ENCODE peak calls at places on chromosomes 5 and 9, in four cellular contexts. A, P, T and S are unnamed samples.

GRCh38 chr9:138119202-138120027 is 241.8 kb downstream of the CACNA1B start:
- DNase-seq in P (no peak), A (no peak), T (no peak), S (no peak)

GRCh38 chr9:29691145-29691544 is 2117.9 kb upstream of the C9orf72 start:
- DNase-seq in P (no peak), A (no peak), T (no peak), S (no peak)

GRCh38 chr5:143019614-143020515 is 249.7 kb downstream of the ARHGAP26 start:
- DNase-seq in P (no peak), A (no peak), T (no peak), S (no peak)

GRCh38 chr5:123803359-123803758 is 291.4 kb downstream of the CSNK1G3 start:
- DNase-seq in P (no peak), A (no peak), T (no peak), S (no peak)

GRCh38 chr5:140767444-140767843 is 18.5 kb upstream of the PCDHA1 start:
- DNase-seq in P (no peak), T (no peak), A (no peak), S (no peak)

GRCh38 chr5:157890825-157891587 is 32.1 kb upstream of the CLINT1 start:
- DNase-seq in T (no peak), P (no peak), A (no peak), S (no peak)

GRCh38 chr5:140564196-140565023 is at the start of the genes APBB3 and SLC35A4:
- DNase-seq in A (peak; percentile 98), P (peak; percentile 97), T (peak; percentile 97), S (peak; percentile 94)

GRCh38 chr5:81420039-81420667 is 26.2 kb upstream of the ACOT12 start:
- DNase-seq in A (no peak), T (no peak), P (no peak), S (no peak)

GRCh38 chr9:522190-522589 is 307.5 kb downstream of the DOCK8 start:
- DNase-seq in A (no peak), T (no peak), P (no peak), S (no peak)

GRCh38 chr5:137410234-137411010 is 88.7 kb downstream of the SPOCK1 start:
- DNase-seq in T (no peak), P (no peak), A (no peak), S (no peak)

GRCh38 chr5:150402901-150403342 is 9.8 kb downstream of the CD74 start:
- DNase-seq in P (no peak), A (no peak), T (no peak), S (no peak)

GRCh38 chr5:172145870-172146747 is 41.9 kb downstream of the STK10 start:
- DNase-seq in A (no peak), P (no peak), T (no peak), S (no peak)

GRCh38 chr5:53381-54174 is 38.4 kb upstream of the PLEKHG4B start:
- DNase-seq in P (peak; percentile 27), T (no peak), A (no peak), S (no peak)

GRCh38 chr9:113546566-113546965 is 83.0 kb downstream of the RGS3 start:
- DNase-seq in A (no peak), P (no peak), T (no peak), S (no peak)

GRCh38 chr9:130118841-130119520 is 53.2 kb upstream of the NCS1 start:
- DNase-seq in P (no peak), T (no peak), A (no peak), S (no peak)

GRCh38 chr9:7298123-7298522 is 501.5 kb downstream of the DMAC1 start:
- DNase-seq in T (no peak), P (no peak), A (no peak), S (no peak)

GRCh38 chr9:11713077-11713476 is 980.1 kb upstream of the TYRP1 start:
- DNase-seq in T (no peak), A (no peak), P (no peak), S (no peak)

GRCh38 chr9:82489579-82489915 is 501.0 kb downstream of the SPATA31D1 start:
- DNase-seq in T (no peak), P (no peak), A (no peak), S (no peak)

GRCh38 chr5:139342423-139342723 is 719 bp downstream of the PAIP2 start:
- DNase-seq in A (no peak), T (no peak), P (no peak), S (peak; percentile 67)

GRCh38 chr5:38500861-38501260 is 55.6 kb downstream of the LIFR start:
- DNase-seq in P (no peak), T (no peak), A (no peak), S (no peak)